ENCODE peak calls at places on chromosomes 1 and 21, in nine cellular contexts. R is stimulated activated CD8-positive, alpha-beta memory T cell treated with anti-CD3 and anti-CD28 coated beads, Interleukin-15, amount 100 ng/mL, for 4 hours; A is transverse colon; O is stimulated activated CD4-positive, alpha-beta T cell treated with anti-CD3 and anti-CD28 coated beads, Interleukin-4, amount 100 ng/mL, for 4 hours; Z is NCI-H1092 treated with DMSO at 0.1 percent for 48 hours; T is nephron progenitor cell; D is cardiac septum; P is heart left ventricle; L is cardiac fibroblast. V is an unnamed sample.

GRCh38 chr1:11059990-11060948 is at the start of gene SRM:
- DNase-seq in Z (peak), D (peak), P (peak), R (peak), T (peak), A (peak), O (peak), L (peak), V (peak)

GRCh38 chr1:237091691-237092090 is 49.7 kb downstream of the RYR2 start:
- DNase-seq in T (no peak), A (no peak), L (no peak), Z (no peak), R (no peak), O (no peak), D (no peak), P (no peak), V (no peak)

GRCh38 chr1:89873757-89874156 is 52.9 kb downstream of the LRRC8D start:
- DNase-seq in P (no peak), L (peak), A (no peak), Z (no peak), T (no peak), O (no peak), D (no peak), R (no peak), V (no peak)

GRCh38 chr1:59570524-59570923 is 244.2 kb upstream of the HOOK1 start:
- DNase-seq in Z (peak), R (no peak), T (no peak), P (no peak), L (peak), A (peak), O (no peak), D (no peak), V (no peak)

GRCh38 chr1:186502087-186502486 is 41.2 kb upstream of the PDC start:
- DNase-seq in T (no peak), P (no peak), R (no peak), Z (no peak), A (no peak), L (no peak), O (no peak), D (no peak), V (no peak)

GRCh38 chr1:186958520-186958919 is 129.8 kb downstream of the PLA2G4A start:
- DNase-seq in L (no peak), R (no peak), P (no peak), D (no peak), A (no peak), Z (no peak), O (no peak), T (no peak), V (no peak)

GRCh38 chr21:31707499-31707898 is 24.4 kb downstream of the SCAF4 start:
- DNase-seq in P (no peak), A (no peak), R (no peak), Z (no peak), L (no peak), O (no peak), D (no peak), T (no peak), V (no peak)

GRCh38 chr1:6580119-6580587 is 359 bp downstream of the ZBTB48 start:
- DNase-seq in L (no peak), T (no peak), D (no peak), P (no peak), A (no peak), R (no peak), O (no peak), Z (no peak), V (no peak)

GRCh38 chr21:25878334-25878733 is 143.6 kb downstream of the GABPA start:
- DNase-seq in L (peak), P (no peak), R (no peak), T (no peak), Z (no peak), A (no peak), D (no peak), O (no peak), V (no peak)

GRCh38 chr1:47761974-47762373 is 235.2 kb downstream of the TRABD2B start:
- DNase-seq in Z (no peak), R (no peak), O (no peak), P (no peak), D (peak), L (no peak), T (no peak), A (no peak), V (no peak)

V was measured in body of pancreas.